ENCODE peak calls at places on chromosomes 5 and 9, in seven cellular contexts. E is GM23338; B is astrocyte of the spinal cord; W is Kasumi-1; J is hepatic stellate cell; Q is activated T-helper 9 cell treated with anti-CD3 and anti-CD28 coated beads, Interleukin-2, amount 50 U/mL, for 16 hours; D is activated T-cell treated with anti-CD3 and anti-CD28 coated beads for 1 hour. U is an unnamed sample.

GRCh38 chr9:126471084-126471611 is 142.6 kb upstream of the LMX1B start:
- DNase-seq in Q (peak; percentile 58), J (no peak), D (peak; percentile 41), W (peak; percentile 93), B (peak; percentile 46), E (no peak), U (no peak)

GRCh38 chr9:134518004-134518606 is 123.5 kb upstream of the COL5A1 start:
- DNase-seq in B (no peak), J (no peak), W (no peak), D (no peak), E (peak; percentile 52), Q (no peak), U (no peak)

GRCh38 chr9:21070171-21070571 is 7.6 kb downstream of the IFNB1 start:
- DNase-seq in J (peak; percentile 21), W (peak; percentile 57), E (peak; percentile 49), B (peak; percentile 94), Q (no peak), D (no peak), U (peak; percentile 48)

GRCh38 chr5:163506726-163507125 is 1.3 kb downstream of the MAT2B start:
- DNase-seq in D (no peak), E (no peak), B (peak; percentile 47), W (no peak), J (peak; percentile 37), Q (no peak), U (no peak)

GRCh38 chr9:114467910-114468309 is 37.4 kb downstream of the WHRN start:
- DNase-seq in W (no peak), E (no peak), J (no peak), D (no peak), B (no peak), Q (no peak), U (no peak)

GRCh38 chr9:33687779-33688178 is 107.6 kb upstream of the PRSS3 start:
- DNase-seq in W (peak; percentile 12), Q (no peak), E (no peak), B (no peak), J (no peak), D (no peak), U (no peak)

GRCh38 chr9:128669786-128670185 is 13.1 kb upstream of the DYNC2I2 start:
- DNase-seq in J (no peak), Q (no peak), E (no peak), W (no peak), B (no peak), D (no peak), U (no peak)

GRCh38 chr5:149702953-149703646 is 27.0 kb upstream of the PPARGC1B start:
- DNase-seq in D (no peak), Q (no peak), J (no peak), E (no peak), B (no peak), W (no peak), U (no peak)

GRCh38 chr5:53025506-53025905 is 36.4 kb downstream of the ITGA2 start:
- DNase-seq in D (no peak), Q (no peak), B (no peak), J (no peak), E (no peak), W (no peak), U (no peak)

GRCh38 chr9:15837079-15837679 is 284.3 kb downstream of the CCDC171 start:
- DNase-seq in D (peak; percentile 1), E (peak; percentile 80), J (peak; percentile 16), W (no peak), B (peak; percentile 64), Q (no peak), U (peak; percentile 45)

GRCh38 chr9:4547016-4547415 is 56.7 kb downstream of the SLC1A1 start:
- DNase-seq in Q (no peak), D (no peak), J (peak; percentile 32), B (peak; percentile 52), W (no peak), E (no peak), U (no peak)

GRCh38 chr9:136050706-136051567 is 44.2 kb downstream of the NACC2 start:
- DNase-seq in J (no peak), E (peak; percentile 50), D (no peak), W (no peak), Q (no peak), B (peak; percentile 30), U (no peak)

GRCh38 chr5:155052532-155052931 is 39.0 kb downstream of the KIF4B start:
- DNase-seq in Q (no peak), J (no peak), B (no peak), W (no peak), D (no peak), E (no peak), U (no peak)

GRCh38 chr9:76464706-76465105 is 5.7 kb downstream of the GCNT1 start:
- DNase-seq in W (no peak), Q (no peak), B (no peak), D (no peak), J (no peak), E (no peak), U (no peak)

GRCh38 chr5:142737169-142737568 is 33.0 kb upstream of the ARHGAP26 start:
- DNase-seq in W (peak; percentile 96), Q (no peak), D (no peak), E (no peak), B (no peak), J (no peak), U (no peak)

GRCh38 chr5:39433838-39434237 is 9.1 kb upstream of the DAB2 start:
- DNase-seq in B (no peak), Q (no peak), E (no peak), D (no peak), W (no peak), J (no peak), U (no peak)

GRCh38 chr5:8943301-8943700 is 602.6 kb downstream of the SEMA5A start:
- DNase-seq in E (no peak), J (peak; percentile 8), B (no peak), D (no peak), W (no peak), Q (no peak), U (no peak)